ENCODE peak calls at places on chromosomes 11 and 22, in ten cellular contexts. One of them, this sample, is unnamed.

GRCh38 chr11:34637303-34637702 is 16.4 kb downstream of the EHF start:
- DNase-seq in stimulated activated CD4-positive, alpha-beta T cell treated with anti-CD3 and anti-CD28 coated beads, Interleukin-4, amount 100 ng/mL, for 24 hours: no peak
- DNase-seq in NCI-H1092 treated with DMSO at 0.1 percent for 48 hours: peak; percentile 16
- DNase-seq in T1000: no peak
- DNase-seq in cardiac fibroblast: no peak
- DNase-seq in GM23248: no peak
- DNase-seq in HFF-Myc: no peak
- DNase-seq in NCI-H1417: no peak
- DNase-seq in activated CD4-positive, alpha-beta T cell treated with anti-CD3 and anti-CD28 coated beads, Interleukin-2, amount 50 U/mL, for 1 hour: no peak
- DNase-seq in EL: no peak
- DNase-seq in this sample: no peak

GRCh38 chr22:22593250-22593649 is 34.2 kb upstream of the PRAME start:
- DNase-seq in NCI-H1092 treated with DMSO at 0.1 percent for 48 hours: no peak
- DNase-seq in GM23248: no peak
- DNase-seq in T1000: no peak
- DNase-seq in NCI-H1417: no peak
- DNase-seq in activated CD4-positive, alpha-beta T cell treated with anti-CD3 and anti-CD28 coated beads, Interleukin-2, amount 50 U/mL, for 1 hour: no peak
- DNase-seq in cardiac fibroblast: no peak
- DNase-seq in EL: no peak
- DNase-seq in stimulated activated CD4-positive, alpha-beta T cell treated with anti-CD3 and anti-CD28 coated beads, Interleukin-4, amount 100 ng/mL, for 24 hours: no peak
- DNase-seq in HFF-Myc: no peak
- DNase-seq in this sample: no peak

GRCh38 chr11:61699737-61700160 is 19.6 kb downstream of the DAGLA start:
- DNase-seq in cardiac fibroblast: no peak
- DNase-seq in T1000: no peak
- DNase-seq in EL: no peak
- DNase-seq in activated CD4-positive, alpha-beta T cell treated with anti-CD3 and anti-CD28 coated beads, Interleukin-2, amount 50 U/mL, for 1 hour: no peak
- DNase-seq in NCI-H1092 treated with DMSO at 0.1 percent for 48 hours: peak; percentile 85
- DNase-seq in GM23248: no peak
- DNase-seq in NCI-H1417: peak; percentile 97
- DNase-seq in stimulated activated CD4-positive, alpha-beta T cell treated with anti-CD3 and anti-CD28 coated beads, Interleukin-4, amount 100 ng/mL, for 24 hours: no peak
- DNase-seq in HFF-Myc: no peak
- DNase-seq in this sample: no peak

GRCh38 chr11:132539590-132540368 is 992.5 kb downstream of the OPCML start:
- DNase-seq in stimulated activated CD4-positive, alpha-beta T cell treated with anti-CD3 and anti-CD28 coated beads, Interleukin-4, amount 100 ng/mL, for 24 hours: no peak
- DNase-seq in cardiac fibroblast: no peak
- DNase-seq in HFF-Myc: no peak
- DNase-seq in GM23248: peak; percentile 19
- DNase-seq in EL: no peak
- DNase-seq in activated CD4-positive, alpha-beta T cell treated with anti-CD3 and anti-CD28 coated beads, Interleukin-2, amount 50 U/mL, for 1 hour: no peak
- DNase-seq in NCI-H1417: peak; percentile 72
- DNase-seq in T1000: no peak
- DNase-seq in NCI-H1092 treated with DMSO at 0.1 percent for 48 hours: no peak
- DNase-seq in this sample: no peak

GRCh38 chr22:44496844-44497217 is 1.2 kb downstream of the RTL6 start:
- DNase-seq in HFF-Myc: no peak
- DNase-seq in stimulated activated CD4-positive, alpha-beta T cell treated with anti-CD3 and anti-CD28 coated beads, Interleukin-4, amount 100 ng/mL, for 24 hours: no peak
- DNase-seq in cardiac fibroblast: no peak
- DNase-seq in EL: no peak
- DNase-seq in GM23248: no peak
- DNase-seq in NCI-H1092 treated with DMSO at 0.1 percent for 48 hours: no peak
- DNase-seq in NCI-H1417: no peak
- DNase-seq in activated CD4-positive, alpha-beta T cell treated with anti-CD3 and anti-CD28 coated beads, Interleukin-2, amount 50 U/mL, for 1 hour: no peak
- DNase-seq in T1000: no peak
- DNase-seq in this sample: no peak

GRCh38 chr22:43174941-43175531 is 11.9 kb downstream of the TTLL12 start:
- DNase-seq in NCI-H1092 treated with DMSO at 0.1 percent for 48 hours: no peak
- DNase-seq in EL: no peak
- DNase-seq in stimulated activated CD4-positive, alpha-beta T cell treated with anti-CD3 and anti-CD28 coated beads, Interleukin-4, amount 100 ng/mL, for 24 hours: no peak
- DNase-seq in GM23248: no peak
- DNase-seq in cardiac fibroblast: no peak
- DNase-seq in T1000: no peak
- DNase-seq in NCI-H1417: no peak
- DNase-seq in HFF-Myc: no peak
- DNase-seq in activated CD4-positive, alpha-beta T cell treated with anti-CD3 and anti-CD28 coated beads, Interleukin-2, amount 50 U/mL, for 1 hour: no peak
- DNase-seq in this sample: no peak

GRCh38 chr11:114166897-114167323 is 107.4 kb downstream of the ZBTB16 start:
- DNase-seq in HFF-Myc: peak; percentile 36
- DNase-seq in cardiac fibroblast: peak; percentile 95
- DNase-seq in T1000: peak; percentile 0
- DNase-seq in stimulated activated CD4-positive, alpha-beta T cell treated with anti-CD3 and anti-CD28 coated beads, Interleukin-4, amount 100 ng/mL, for 24 hours: no peak
- DNase-seq in NCI-H1092 treated with DMSO at 0.1 percent for 48 hours: peak; percentile 62
- DNase-seq in NCI-H1417: peak; percentile 94
- DNase-seq in activated CD4-positive, alpha-beta T cell treated with anti-CD3 and anti-CD28 coated beads, Interleukin-2, amount 50 U/mL, for 1 hour: no peak
- DNase-seq in EL: peak; percentile 81
- DNase-seq in GM23248: peak; percentile 88
- DNase-seq in this sample: peak; percentile 62

GRCh38 chr11:120068114-120068573 is 69.8 kb downstream of the TRIM29 start:
- DNase-seq in NCI-H1417: peak; percentile 58
- DNase-seq in T1000: no peak
- DNase-seq in activated CD4-positive, alpha-beta T cell treated with anti-CD3 and anti-CD28 coated beads, Interleukin-2, amount 50 U/mL, for 1 hour: no peak
- DNase-seq in stimulated activated CD4-positive, alpha-beta T cell treated with anti-CD3 and anti-CD28 coated beads, Interleukin-4, amount 100 ng/mL, for 24 hours: no peak
- DNase-seq in cardiac fibroblast: peak; percentile 24
- DNase-seq in HFF-Myc: peak; percentile 24
- DNase-seq in GM23248: peak; percentile 60
- DNase-seq in EL: peak; percentile 38
- DNase-seq in NCI-H1092 treated with DMSO at 0.1 percent for 48 hours: peak; percentile 65
- DNase-seq in this sample: peak; percentile 49

GRCh38 chr11:2208691-2209369 is 37.2 kb upstream of the TH start:
- DNase-seq in GM23248: no peak
- DNase-seq in T1000: no peak
- DNase-seq in EL: no peak
- DNase-seq in cardiac fibroblast: no peak
- DNase-seq in activated CD4-positive, alpha-beta T cell treated with anti-CD3 and anti-CD28 coated beads, Interleukin-2, amount 50 U/mL, for 1 hour: no peak
- DNase-seq in HFF-Myc: no peak
- DNase-seq in stimulated activated CD4-positive, alpha-beta T cell treated with anti-CD3 and anti-CD28 coated beads, Interleukin-4, amount 100 ng/mL, for 24 hours: peak; percentile 1
- DNase-seq in NCI-H1092 treated with DMSO at 0.1 percent for 48 hours: peak; percentile 62
- DNase-seq in NCI-H1417: peak; percentile 55
- DNase-seq in this sample: peak; percentile 18

GRCh38 chr11:70872950-70873735 is 379.2 kb downstream of the SHANK2 start:
- DNase-seq in stimulated activated CD4-positive, alpha-beta T cell treated with anti-CD3 and anti-CD28 coated beads, Interleukin-4, amount 100 ng/mL, for 24 hours: no peak
- DNase-seq in activated CD4-positive, alpha-beta T cell treated with anti-CD3 and anti-CD28 coated beads, Interleukin-2, amount 50 U/mL, for 1 hour: no peak
- DNase-seq in cardiac fibroblast: no peak
- DNase-seq in GM23248: no peak
- DNase-seq in HFF-Myc: no peak
- DNase-seq in T1000: no peak
- DNase-seq in EL: no peak
- DNase-seq in NCI-H1092 treated with DMSO at 0.1 percent for 48 hours: peak; percentile 52
- DNase-seq in NCI-H1417: peak; percentile 73
- DNase-seq in this sample: no peak

GRCh38 chr11:9203715-9204311 is 61.3 kb downstream of the DENND5A start:
- DNase-seq in stimulated activated CD4-positive, alpha-beta T cell treated with anti-CD3 and anti-CD28 coated beads, Interleukin-4, amount 100 ng/mL, for 24 hours: no peak
- DNase-seq in GM23248: no peak
- DNase-seq in HFF-Myc: no peak
- DNase-seq in NCI-H1092 treated with DMSO at 0.1 percent for 48 hours: no peak
- DNase-seq in T1000: no peak
- DNase-seq in NCI-H1417: no peak
- DNase-seq in activated CD4-positive, alpha-beta T cell treated with anti-CD3 and anti-CD28 coated beads, Interleukin-2, amount 50 U/mL, for 1 hour: peak; percentile 8
- DNase-seq in EL: no peak
- DNase-seq in cardiac fibroblast: no peak
- DNase-seq in this sample: no peak

GRCh38 chr11:111963786-111964385 is 26.7 kb downstream of the DIXDC1 start:
- DNase-seq in T1000: no peak
- DNase-seq in NCI-H1417: no peak
- DNase-seq in HFF-Myc: no peak
- DNase-seq in EL: no peak
- DNase-seq in stimulated activated CD4-positive, alpha-beta T cell treated with anti-CD3 and anti-CD28 coated beads, Interleukin-4, amount 100 ng/mL, for 24 hours: no peak
- DNase-seq in cardiac fibroblast: no peak
- DNase-seq in GM23248: peak; percentile 64
- DNase-seq in activated CD4-positive, alpha-beta T cell treated with anti-CD3 and anti-CD28 coated beads, Interleukin-2, amount 50 U/mL, for 1 hour: no peak
- DNase-seq in NCI-H1092 treated with DMSO at 0.1 percent for 48 hours: no peak
- DNase-seq in this sample: no peak

GRCh38 chr22:31313366-31314147 is 21.3 kb upstream of the PIK3IP1 start:
- DNase-seq in activated CD4-positive, alpha-beta T cell treated with anti-CD3 and anti-CD28 coated beads, Interleukin-2, amount 50 U/mL, for 1 hour: peak; percentile 67
- DNase-seq in HFF-Myc: peak; percentile 72
- DNase-seq in GM23248: peak; percentile 73
- DNase-seq in T1000: peak; percentile 26
- DNase-seq in stimulated activated CD4-positive, alpha-beta T cell treated with anti-CD3 and anti-CD28 coated beads, Interleukin-4, amount 100 ng/mL, for 24 hours: peak; percentile 75
- DNase-seq in EL: peak; percentile 55
- DNase-seq in NCI-H1092 treated with DMSO at 0.1 percent for 48 hours: peak; percentile 69
- DNase-seq in cardiac fibroblast: peak; percentile 95
- DNase-seq in NCI-H1417: peak; percentile 61
- DNase-seq in this sample: peak; percentile 63

GRCh38 chr11:57776101-57776511 is 14.5 kb downstream of the CTNND1 start:
- DNase-seq in NCI-H1417: no peak
- DNase-seq in NCI-H1092 treated with DMSO at 0.1 percent for 48 hours: no peak
- DNase-seq in HFF-Myc: no peak
- DNase-seq in cardiac fibroblast: peak; percentile 72
- DNase-seq in T1000: no peak
- DNase-seq in activated CD4-positive, alpha-beta T cell treated with anti-CD3 and anti-CD28 coated beads, Interleukin-2, amount 50 U/mL, for 1 hour: no peak
- DNase-seq in GM23248: peak; percentile 60
- DNase-seq in EL: peak; percentile 67
- DNase-seq in stimulated activated CD4-positive, alpha-beta T cell treated with anti-CD3 and anti-CD28 coated beads, Interleukin-4, amount 100 ng/mL, for 24 hours: no peak
- DNase-seq in this sample: no peak

GRCh38 chr11:130478881-130479280 is 30.4 kb downstream of the ADAMTS15 start:
- DNase-seq in GM23248: peak; percentile 48
- DNase-seq in activated CD4-positive, alpha-beta T cell treated with anti-CD3 and anti-CD28 coated beads, Interleukin-2, amount 50 U/mL, for 1 hour: no peak
- DNase-seq in HFF-Myc: no peak
- DNase-seq in NCI-H1092 treated with DMSO at 0.1 percent for 48 hours: no peak
- DNase-seq in T1000: no peak
- DNase-seq in EL: peak; percentile 32
- DNase-seq in stimulated activated CD4-positive, alpha-beta T cell treated with anti-CD3 and anti-CD28 coated beads, Interleukin-4, amount 100 ng/mL, for 24 hours: no peak
- DNase-seq in NCI-H1417: no peak
- DNase-seq in cardiac fibroblast: peak; percentile 28
- DNase-seq in this sample: peak; percentile 12

GRCh38 chr11:79686703-79687419 is 246.0 kb upstream of the TENM4 start:
- DNase-seq in EL: no peak
- DNase-seq in NCI-H1092 treated with DMSO at 0.1 percent for 48 hours: no peak
- DNase-seq in activated CD4-positive, alpha-beta T cell treated with anti-CD3 and anti-CD28 coated beads, Interleukin-2, amount 50 U/mL, for 1 hour: no peak
- DNase-seq in GM23248: no peak
- DNase-seq in T1000: no peak
- DNase-seq in NCI-H1417: no peak
- DNase-seq in cardiac fibroblast: no peak
- DNase-seq in stimulated activated CD4-positive, alpha-beta T cell treated with anti-CD3 and anti-CD28 coated beads, Interleukin-4, amount 100 ng/mL, for 24 hours: no peak
- DNase-seq in HFF-Myc: no peak
- DNase-seq in this sample: no peak

GRCh38 chr11:130214861-130215530 is 55.4 kb downstream of the ST14 start:
- DNase-seq in NCI-H1417: no peak
- DNase-seq in T1000: no peak
- DNase-seq in stimulated activated CD4-positive, alpha-beta T cell treated with anti-CD3 and anti-CD28 coated beads, Interleukin-4, amount 100 ng/mL, for 24 hours: no peak
- DNase-seq in activated CD4-positive, alpha-beta T cell treated with anti-CD3 and anti-CD28 coated beads, Interleukin-2, amount 50 U/mL, for 1 hour: no peak
- DNase-seq in EL: no peak
- DNase-seq in GM23248: no peak
- DNase-seq in NCI-H1092 treated with DMSO at 0.1 percent for 48 hours: no peak
- DNase-seq in HFF-Myc: no peak
- DNase-seq in cardiac fibroblast: no peak
- DNase-seq in this sample: no peak

GRCh38 chr11:104365676-104366075 is 201.7 kb upstream of the PDGFD start:
- DNase-seq in NCI-H1417: no peak
- DNase-seq in cardiac fibroblast: no peak
- DNase-seq in HFF-Myc: no peak
- DNase-seq in GM23248: no peak
- DNase-seq in NCI-H1092 treated with DMSO at 0.1 percent for 48 hours: no peak
- DNase-seq in EL: no peak
- DNase-seq in activated CD4-positive, alpha-beta T cell treated with anti-CD3 and anti-CD28 coated beads, Interleukin-2, amount 50 U/mL, for 1 hour: no peak
- DNase-seq in stimulated activated CD4-positive, alpha-beta T cell treated with anti-CD3 and anti-CD28 coated beads, Interleukin-4, amount 100 ng/mL, for 24 hours: no peak
- DNase-seq in T1000: no peak
- DNase-seq in this sample: no peak

GRCh38 chr22:40749829-40750228 is 69.3 kb downstream of the SLC25A17 start:
- DNase-seq in cardiac fibroblast: no peak
- DNase-seq in NCI-H1092 treated with DMSO at 0.1 percent for 48 hours: no peak
- DNase-seq in GM23248: no peak
- DNase-seq in NCI-H1417: no peak
- DNase-seq in EL: no peak
- DNase-seq in HFF-Myc: no peak
- DNase-seq in activated CD4-positive, alpha-beta T cell treated with anti-CD3 and anti-CD28 coated beads, Interleukin-2, amount 50 U/mL, for 1 hour: no peak
- DNase-seq in stimulated activated CD4-positive, alpha-beta T cell treated with anti-CD3 and anti-CD28 coated beads, Interleukin-4, amount 100 ng/mL, for 24 hours: no peak
- DNase-seq in T1000: no peak
- DNase-seq in this sample: no peak

GRCh38 chr11:112558691-112559090 is 298.0 kb upstream of the PLET1 start:
- DNase-seq in EL: peak; percentile 53
- DNase-seq in cardiac fibroblast: peak; percentile 41
- DNase-seq in HFF-Myc: no peak
- DNase-seq in NCI-H1092 treated with DMSO at 0.1 percent for 48 hours: no peak
- DNase-seq in GM23248: no peak
- DNase-seq in activated CD4-positive, alpha-beta T cell treated with anti-CD3 and anti-CD28 coated beads, Interleukin-2, amount 50 U/mL, for 1 hour: no peak
- DNase-seq in T1000: no peak
- DNase-seq in NCI-H1417: no peak
- DNase-seq in stimulated activated CD4-positive, alpha-beta T cell treated with anti-CD3 and anti-CD28 coated beads, Interleukin-4, amount 100 ng/mL, for 24 hours: no peak
- DNase-seq in this sample: peak; percentile 17

GRCh38 chr11:73931039-73931645 is 19.7 kb upstream of the DNAJB13 start:
- DNase-seq in GM23248: peak; percentile 89
- DNase-seq in activated CD4-positive, alpha-beta T cell treated with anti-CD3 and anti-CD28 coated beads, Interleukin-2, amount 50 U/mL, for 1 hour: no peak
- DNase-seq in NCI-H1092 treated with DMSO at 0.1 percent for 48 hours: peak; percentile 30
- DNase-seq in EL: peak; percentile 69
- DNase-seq in stimulated activated CD4-positive, alpha-beta T cell treated with anti-CD3 and anti-CD28 coated beads, Interleukin-4, amount 100 ng/mL, for 24 hours: no peak
- DNase-seq in HFF-Myc: peak; percentile 58
- DNase-seq in cardiac fibroblast: peak; percentile 89
- DNase-seq in T1000: no peak
- DNase-seq in NCI-H1417: peak; percentile 86
- DNase-seq in this sample: peak; percentile 79

This sample was measured in ELR.